ENCODE peak calls at places on chromosomes 5 and 9, in four cellular contexts. One of them, this sample, is unnamed.

GRCh38 chr9:137032893-137033292 is 1.0 kb upstream of the FUT7 start:
- DNase-seq in mesendoderm: no peak
- DNase-seq in neuronal stem cell: no peak
- DNase-seq in astrocyte: no peak
- DNase-seq in this sample: no peak

GRCh38 chr5:112681481-112681908 is 56.2 kb upstream of the APC start:
- DNase-seq in mesendoderm: no peak
- DNase-seq in neuronal stem cell: no peak
- DNase-seq in astrocyte: peak; percentile 78
- DNase-seq in this sample: no peak

GRCh38 chr5:126124706-126125345 is 298.4 kb upstream of the GRAMD2B start:
- DNase-seq in mesendoderm: peak; percentile 49
- DNase-seq in neuronal stem cell: no peak
- DNase-seq in astrocyte: peak; percentile 78
- DNase-seq in this sample: no peak

GRCh38 chr9:128097156-128098016 is 29.4 kb downstream of the SLC25A25 start:
- DNase-seq in mesendoderm: no peak
- DNase-seq in neuronal stem cell: no peak
- DNase-seq in astrocyte: no peak
- DNase-seq in this sample: no peak

GRCh38 chr5:8650197-8650596 is 781.2 kb downstream of the MTRR start:
- DNase-seq in mesendoderm: no peak
- DNase-seq in neuronal stem cell: no peak
- DNase-seq in astrocyte: peak; percentile 63
- DNase-seq in this sample: no peak

GRCh38 chr5:69238760-69239251 is 4.1 kb downstream of the CDK7 start:
- DNase-seq in mesendoderm: no peak
- DNase-seq in neuronal stem cell: no peak
- DNase-seq in astrocyte: peak; percentile 91
- DNase-seq in this sample: peak; percentile 69

GRCh38 chr5:111072949-111073682 is 1.6 kb downstream of the TSLP start:
- DNase-seq in mesendoderm: peak; percentile 82
- DNase-seq in neuronal stem cell: peak; percentile 49
- DNase-seq in astrocyte: peak; percentile 14
- DNase-seq in this sample: no peak

GRCh38 chr5:77461287-77461686 is 30.8 kb downstream of the WDR41 start:
- DNase-seq in mesendoderm: no peak
- DNase-seq in neuronal stem cell: no peak
- DNase-seq in astrocyte: no peak
- DNase-seq in this sample: no peak

GRCh38 chr9:78767449-78767848 is 470.5 kb downstream of the PSAT1 start:
- DNase-seq in mesendoderm: no peak
- DNase-seq in neuronal stem cell: no peak
- DNase-seq in astrocyte: no peak
- DNase-seq in this sample: no peak

GRCh38 chr5:22889714-22890113 is 36.6 kb upstream of the CDH12 start:
- DNase-seq in mesendoderm: no peak
- DNase-seq in neuronal stem cell: no peak
- DNase-seq in astrocyte: no peak
- DNase-seq in this sample: no peak

GRCh38 chr5:75656311-75657003 is 45.2 kb downstream of the ANKDD1B start:
- DNase-seq in mesendoderm: no peak
- DNase-seq in neuronal stem cell: no peak
- DNase-seq in astrocyte: peak; percentile 54
- DNase-seq in this sample: no peak

GRCh38 chr9:104725014-104725413 is 22.5 kb upstream of the NIPSNAP3A start:
- DNase-seq in mesendoderm: no peak
- DNase-seq in neuronal stem cell: no peak
- DNase-seq in astrocyte: no peak
- DNase-seq in this sample: no peak

GRCh38 chr9:27276182-27277030 is 20.5 kb downstream of the EQTN start:
- DNase-seq in mesendoderm: peak; percentile 59
- DNase-seq in neuronal stem cell: peak; percentile 54
- DNase-seq in astrocyte: peak; percentile 32
- DNase-seq in this sample: no peak

GRCh38 chr5:157456301-157456700 is 3.7 kb upstream of the NIPAL4 start:
- DNase-seq in mesendoderm: no peak
- DNase-seq in neuronal stem cell: no peak
- DNase-seq in astrocyte: no peak
- DNase-seq in this sample: no peak

GRCh38 chr5:127707209-127707608 is 4.0 kb downstream of the CCDC192 start:
- DNase-seq in mesendoderm: no peak
- DNase-seq in neuronal stem cell: no peak
- DNase-seq in astrocyte: no peak
- DNase-seq in this sample: no peak

GRCh38 chr5:112159435-112159834 is 259.6 kb downstream of the EPB41L4A start:
- DNase-seq in mesendoderm: no peak
- DNase-seq in neuronal stem cell: no peak
- DNase-seq in astrocyte: no peak
- DNase-seq in this sample: no peak

GRCh38 chr9:74771262-74771585 is 116.5 kb downstream of the TRPM6 start:
- DNase-seq in mesendoderm: no peak
- DNase-seq in neuronal stem cell: no peak
- DNase-seq in astrocyte: no peak
- DNase-seq in this sample: no peak

GRCh38 chr5:170302729-170303501 is 5.3 kb upstream of the LCP2 start:
- DNase-seq in mesendoderm: peak; percentile 46
- DNase-seq in neuronal stem cell: no peak
- DNase-seq in astrocyte: no peak
- DNase-seq in this sample: no peak

GRCh38 chr9:98690686-98691085 is 18.0 kb downstream of the GABBR2 start:
- DNase-seq in mesendoderm: no peak
- DNase-seq in neuronal stem cell: no peak
- DNase-seq in astrocyte: no peak
- DNase-seq in this sample: no peak

GRCh38 chr5:100505984-100506670 is 29.0 kb upstream of the FAM174A start:
- DNase-seq in mesendoderm: no peak
- DNase-seq in neuronal stem cell: no peak
- DNase-seq in astrocyte: peak; percentile 82
- DNase-seq in this sample: peak; percentile 46

GRCh38 chr5:23257656-23258055 is 249.8 kb upstream of the PRDM9 start:
- DNase-seq in mesendoderm: no peak
- DNase-seq in neuronal stem cell: no peak
- DNase-seq in astrocyte: no peak
- DNase-seq in this sample: no peak

GRCh38 chr9:115739096-115739875 is 414.3 kb upstream of the PAPPA start:
- DNase-seq in mesendoderm: no peak
- DNase-seq in neuronal stem cell: no peak
- DNase-seq in astrocyte: no peak
- DNase-seq in this sample: no peak

GRCh38 chr9:127489471-127490115 is 38.3 kb downstream of the LRSAM1 start:
- DNase-seq in mesendoderm: peak; percentile 91
- DNase-seq in neuronal stem cell: peak; percentile 39
- DNase-seq in astrocyte: no peak
- DNase-seq in this sample: no peak

GRCh38 chr9:70291446-70291845 is 32.7 kb downstream of the SMC5 start:
- DNase-seq in mesendoderm: peak; percentile 2
- DNase-seq in neuronal stem cell: no peak
- DNase-seq in astrocyte: peak; percentile 15
- DNase-seq in this sample: no peak

GRCh38 chr9:80175286-80175906 is 603.6 kb downstream of the TLE4 start:
- DNase-seq in mesendoderm: peak; percentile 41
- DNase-seq in neuronal stem cell: peak; percentile 5
- DNase-seq in astrocyte: peak; percentile 6
- DNase-seq in this sample: no peak

GRCh38 chr9:89461302-89461701 is 36.6 kb downstream of the SEMA4D start:
- DNase-seq in mesendoderm: peak; percentile 49
- DNase-seq in neuronal stem cell: no peak
- DNase-seq in astrocyte: peak; percentile 84
- DNase-seq in this sample: no peak

GRCh38 chr9:98226516-98226915 is 28.9 kb downstream of the TBC1D2 start:
- DNase-seq in mesendoderm: no peak
- DNase-seq in neuronal stem cell: no peak
- DNase-seq in astrocyte: no peak
- DNase-seq in this sample: no peak

GRCh38 chr5:107893642-107894041 is 222.9 kb upstream of the EFNA5 start:
- DNase-seq in mesendoderm: no peak
- DNase-seq in neuronal stem cell: no peak
- DNase-seq in astrocyte: peak; percentile 83
- DNase-seq in this sample: peak; percentile 28

GRCh38 chr5:140734354-140734753 is 34.1 kb downstream of the ZMAT2 start:
- DNase-seq in mesendoderm: peak; percentile 8
- DNase-seq in neuronal stem cell: no peak
- DNase-seq in astrocyte: no peak
- DNase-seq in this sample: no peak

GRCh38 chr9:8030095-8030494 is 230.5 kb upstream of the DMAC1 start:
- DNase-seq in mesendoderm: no peak
- DNase-seq in neuronal stem cell: no peak
- DNase-seq in astrocyte: no peak
- DNase-seq in this sample: no peak

GRCh38 chr5:127820910-127821553 is 117.8 kb downstream of the CCDC192 start:
- DNase-seq in mesendoderm: no peak
- DNase-seq in neuronal stem cell: no peak
- DNase-seq in astrocyte: peak; percentile 87
- DNase-seq in this sample: no peak

GRCh38 chr5:38719916-38720315 is 125.9 kb upstream of the OSMR start:
- DNase-seq in mesendoderm: peak; percentile 57
- DNase-seq in neuronal stem cell: no peak
- DNase-seq in astrocyte: peak; percentile 76
- DNase-seq in this sample: no peak

GRCh38 chr5:95941756-95942155 is 19.9 kb downstream of the ELL2 start:
- DNase-seq in mesendoderm: no peak
- DNase-seq in neuronal stem cell: no peak
- DNase-seq in astrocyte: no peak
- DNase-seq in this sample: no peak

GRCh38 chr9:21506910-21507795 is 25.0 kb upstream of the IFNE start:
- DNase-seq in mesendoderm: peak; percentile 26
- DNase-seq in neuronal stem cell: no peak
- DNase-seq in astrocyte: peak; percentile 91
- DNase-seq in this sample: no peak

GRCh38 chr9:106920701-106921283 is 57.8 kb downstream of the ZNF462 start:
- DNase-seq in mesendoderm: peak; percentile 13
- DNase-seq in neuronal stem cell: peak; percentile 20
- DNase-seq in astrocyte: peak; percentile 68
- DNase-seq in this sample: no peak

GRCh38 chr5:18329346-18329745 is 695.1 kb downstream of the TAF11L14 start:
- DNase-seq in mesendoderm: peak; percentile 32
- DNase-seq in neuronal stem cell: peak; percentile 31
- DNase-seq in astrocyte: peak; percentile 1
- DNase-seq in this sample: no peak

GRCh38 chr9:105341784-105342183 is 97.3 kb downstream of the SLC44A1 start:
- DNase-seq in mesendoderm: no peak
- DNase-seq in neuronal stem cell: no peak
- DNase-seq in astrocyte: peak; percentile 14
- DNase-seq in this sample: no peak

GRCh38 chr5:25544652-25545249 is 900.0 kb upstream of the CDH10 start:
- DNase-seq in mesendoderm: peak; percentile 86
- DNase-seq in neuronal stem cell: peak; percentile 26
- DNase-seq in astrocyte: no peak
- DNase-seq in this sample: no peak

GRCh38 chr5:139745121-139745799 is 50.3 kb upstream of the PSD2 start:
- DNase-seq in mesendoderm: peak; percentile 79
- DNase-seq in neuronal stem cell: no peak
- DNase-seq in astrocyte: peak; percentile 85
- DNase-seq in this sample: no peak

GRCh38 chr5:33229216-33229615 is 211.5 kb upstream of the TARS1 start:
- DNase-seq in mesendoderm: no peak
- DNase-seq in neuronal stem cell: no peak
- DNase-seq in astrocyte: no peak
- DNase-seq in this sample: no peak

GRCh38 chr5:14595189-14595588 is 13.6 kb downstream of the OTULINL start:
- DNase-seq in mesendoderm: no peak
- DNase-seq in neuronal stem cell: no peak
- DNase-seq in astrocyte: no peak
- DNase-seq in this sample: no peak
- H3K9ac ChIP-seq in mesendoderm: no peak overlapping the region
- H3K9ac ChIP-seq in neuronal stem cell: no peak overlapping the region
- H3K9ac ChIP-seq in astrocyte: no peak overlapping the region
- H3K9ac ChIP-seq in this sample: no peak overlapping the region

DNA sequence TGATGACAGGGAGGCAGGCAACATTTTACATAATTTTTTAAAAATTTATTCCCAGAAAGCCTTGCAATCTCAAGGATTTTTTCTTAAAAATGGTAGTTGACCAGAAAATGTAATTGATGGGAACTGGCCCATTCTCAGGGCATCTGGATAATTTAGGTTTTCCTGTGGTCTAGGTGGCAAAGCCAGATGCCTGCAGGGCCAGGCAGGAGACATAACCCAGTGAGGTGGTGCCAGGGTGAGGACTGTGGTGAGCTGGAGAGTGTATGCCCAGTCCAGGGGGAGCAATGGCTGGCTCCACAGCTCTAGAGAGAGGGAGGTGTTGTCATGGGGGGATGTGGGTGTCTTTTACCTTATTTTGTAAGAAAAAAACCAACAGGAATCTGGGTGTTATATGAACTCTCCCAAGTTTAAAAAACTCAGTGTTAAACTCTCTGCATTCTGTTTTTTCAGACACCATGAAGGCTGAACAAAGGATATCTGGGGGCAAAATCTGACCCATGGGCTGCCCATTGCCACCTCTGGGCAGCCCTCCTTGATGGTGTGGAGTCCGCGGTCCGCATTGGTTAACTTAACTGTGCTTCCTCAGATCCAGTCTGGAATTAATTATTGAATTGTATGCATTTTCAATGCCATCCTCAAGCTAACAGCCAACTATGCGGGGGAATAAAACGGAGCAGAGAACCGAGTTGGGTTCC is 43.9 kb downstream of the BOD1 start:
- DNase-seq in mesendoderm: no peak
- DNase-seq in neuronal stem cell: no peak
- DNase-seq in astrocyte: no peak
- DNase-seq in this sample: no peak
- H3K9ac ChIP-seq in mesendoderm: no peak overlapping the region
- H3K9ac ChIP-seq in neuronal stem cell: no peak overlapping the region
- H3K9ac ChIP-seq in astrocyte: peak overlapping the region; percentile 29
- H3K9ac ChIP-seq in this sample: no peak overlapping the region

GRCh38 chr9:113548221-113549041 is 84.9 kb downstream of the RGS3 start:
- DNase-seq in mesendoderm: peak; percentile 77
- DNase-seq in neuronal stem cell: no peak
- DNase-seq in astrocyte: peak; percentile 86
- DNase-seq in this sample: no peak
- H3K9ac ChIP-seq in mesendoderm: no peak overlapping the region
- H3K9ac ChIP-seq in neuronal stem cell: no peak overlapping the region
- H3K9ac ChIP-seq in astrocyte: no peak overlapping the region
- H3K9ac ChIP-seq in this sample: no peak overlapping the region

DNA sequence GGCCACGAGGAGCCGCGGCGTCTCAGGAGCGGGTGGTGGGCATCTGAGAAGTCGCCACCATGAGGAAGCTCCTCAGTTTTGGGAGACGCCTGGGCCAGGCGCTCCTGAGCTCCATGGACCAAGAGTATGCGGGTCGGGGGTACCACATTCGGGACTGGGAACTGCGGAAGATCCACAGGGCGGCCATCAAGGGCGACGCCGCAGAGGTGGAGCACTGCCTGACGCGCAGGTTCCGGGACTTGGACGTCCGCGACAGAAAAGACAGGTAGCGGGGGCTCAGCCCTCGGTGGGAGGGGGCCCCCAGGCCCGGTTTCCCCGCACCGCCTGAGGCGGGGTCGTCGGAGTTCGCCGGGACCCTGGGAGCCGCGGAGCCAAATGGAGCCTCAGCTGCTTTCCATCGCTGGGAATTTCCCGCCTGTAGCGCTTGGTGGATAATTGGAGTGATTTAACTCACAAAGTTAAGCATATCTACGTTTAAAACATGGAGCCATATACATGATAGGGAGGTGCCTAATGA is 438 bp downstream of the ANKRD18B start:
- DNase-seq in mesendoderm: peak; percentile 22
- DNase-seq in neuronal stem cell: no peak
- DNase-seq in astrocyte: no peak
- DNase-seq in this sample: no peak
- H3K9ac ChIP-seq in mesendoderm: peak overlapping the region; percentile 61
- H3K9ac ChIP-seq in neuronal stem cell: peak overlapping the region; percentile 83
- H3K9ac ChIP-seq in astrocyte: peak overlapping the region; percentile 73
- H3K9ac ChIP-seq in this sample: peak overlapping the region; percentile 89

GRCh38 chr9:82565188-82565966 is 497.6 kb downstream of the RASEF start:
- DNase-seq in mesendoderm: no peak
- DNase-seq in neuronal stem cell: no peak
- DNase-seq in astrocyte: no peak
- DNase-seq in this sample: no peak
- H3K9ac ChIP-seq in mesendoderm: no peak overlapping the region
- H3K9ac ChIP-seq in neuronal stem cell: no peak overlapping the region
- H3K9ac ChIP-seq in astrocyte: no peak overlapping the region
- H3K9ac ChIP-seq in this sample: no peak overlapping the region

This sample was measured in keratinocyte.